ENCODE peak calls at places on chromosomes 16 and 17, in four cellular contexts. Z is GM12878, G is HepG2, W is K562. S is an unnamed sample.
A peak's percentile ranks its signal among the peaks of the same experiment; 100 is the strongest.

GRCh38 chr17:78708510-78708973 is 73.5 kb downstream of the CYTH1 start:
- DNase-seq in Z (no peak), W (peak; percentile 62), G (peak; percentile 85), S (peak; percentile 83)

GRCh38 chr16:88770459-88771293 is 14.3 kb downstream of the PIEZO1 start:
- DNase-seq in W (peak; percentile 67), Z (no peak), G (peak; percentile 81), S (peak; percentile 77)

GRCh38 chr16:68286153-68287074 is 22.1 kb downstream of the SLC7A6 start:
- DNase-seq in G (peak; percentile 35), W (no peak), Z (no peak), S (no peak)

GRCh38 chr17:45338023-45338781 is 21.4 kb upstream of the MAP3K14 start:
- DNase-seq in G (no peak), Z (no peak), W (no peak), S (peak; percentile 1)

GRCh38 chr17:4789951-4790704 is 1.4 kb downstream of the GLTPD2 start:
- DNase-seq in G (peak; percentile 69), Z (no peak), W (peak; percentile 87), S (peak; percentile 83)

GRCh38 chr16:180101-180920 is at the start of gene HBQ1:
- DNase-seq in G (peak; percentile 21), Z (no peak), W (peak; percentile 78), S (peak; percentile 52)

GRCh38 chr17:33284022-33284421 is 9.1 kb downstream of the ASIC2 start:
- DNase-seq in G (peak; percentile 37), W (no peak), Z (no peak), S (no peak)

GRCh38 chr16:17843905-17844304 is 373.1 kb upstream of the XYLT1 start:
- DNase-seq in G (no peak), Z (no peak), W (no peak), S (no peak)

GRCh38 chr17:74153821-74154430 is 49.6 kb upstream of the RPL38 start:
- DNase-seq in G (no peak), W (no peak), Z (no peak), S (no peak)

GRCh38 chr16:14151256-14152030 is 80.3 kb downstream of the MRTFB start:
- DNase-seq in G (no peak), Z (no peak), W (no peak), S (peak; percentile 9)

GRCh38 chr17:80527016-80527645 is 17.5 kb upstream of the RPTOR start:
- DNase-seq in G (no peak), Z (no peak), W (no peak), S (no peak)

GRCh38 chr16:12462690-12463646 is 340.7 kb downstream of the CPPED1 start:
- DNase-seq in G (no peak), Z (no peak), W (no peak), S (no peak)

GRCh38 chr17:17021194-17021863 is 20.9 kb upstream of the MPRIP start:
- DNase-seq in Z (no peak), G (peak; percentile 44), W (peak; percentile 48), S (no peak)

GRCh38 chr17:31917065-31917529 is 15.6 kb upstream of the UTP6 start:
- DNase-seq in Z (no peak), G (no peak), W (no peak), S (no peak)

GRCh38 chr16:85465328-85466307 is 147.5 kb upstream of the GSE1 start:
- DNase-seq in W (no peak), G (peak; percentile 56), Z (no peak), S (no peak)

GRCh38 chr17:36888236-36888957 is 48.9 kb upstream of the LHX1 start:
- DNase-seq in G (no peak), Z (no peak), W (no peak), S (no peak)

GRCh38 chr17:44558349-44559287 is 1.3 kb downstream of the FZD2 start:
- DNase-seq in W (no peak), G (no peak), Z (no peak), S (no peak)

GRCh38 chr17:75557075-75557851 is 30.3 kb upstream of the MYO15B start:
- DNase-seq in Z (no peak), G (peak; percentile 98), W (peak; percentile 78), S (no peak)

GRCh38 chr16:56633535-56633934 is 1.1 kb downstream of the MT1M start:
- DNase-seq in Z (no peak), G (no peak), W (no peak), S (no peak)

GRCh38 chr16:66713076-66713475 is 16.5 kb upstream of the CMTM4 start:
- DNase-seq in Z (no peak), W (no peak), G (no peak), S (no peak)

GRCh38 chr16:50360779-50361178 is 8.0 kb downstream of the BRD7 start:
- DNase-seq in Z (no peak), W (no peak), G (no peak), S (no peak)

GRCh38 chr17:9321862-9322261 is 253.8 kb downstream of the STX8 start:
- DNase-seq in Z (no peak), G (peak; percentile 12), W (no peak), S (no peak)

GRCh38 chr17:9324864-9325263 is 250.8 kb downstream of the STX8 start:
- DNase-seq in G (peak; percentile 55), Z (no peak), W (no peak), S (no peak)

GRCh38 chr17:9322298-9322697 is 253.3 kb downstream of the STX8 start:
- DNase-seq in G (no peak), W (no peak), Z (no peak), S (peak; percentile 23)
- TF ChIP-seq TARDBP in G (no peak), W (no peak), Z (no peak), S (no peak)

DNA sequence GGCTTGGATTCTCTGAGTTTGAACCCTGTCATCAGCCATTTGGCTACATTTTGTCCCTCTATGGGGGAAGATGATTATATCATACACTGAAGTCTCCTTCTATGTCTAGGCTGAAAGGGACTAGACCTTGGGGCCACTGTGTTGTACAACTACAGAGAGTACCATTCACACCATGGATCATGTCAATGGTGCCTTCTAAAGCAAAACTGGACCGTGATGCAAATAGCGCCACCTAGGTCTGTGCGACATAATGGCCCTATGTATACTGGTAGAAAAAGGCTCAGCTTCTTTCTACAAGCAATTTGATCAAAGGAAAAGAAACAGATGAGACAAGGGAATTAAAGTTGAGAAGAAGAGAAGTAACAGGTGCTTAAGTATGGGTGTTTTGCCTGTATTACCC is 100.7 kb downstream of the LYRM1 start:
- DNase-seq in Z (no peak), W (peak; percentile 31), G (peak; percentile 46), S (peak; percentile 36)
- TF ChIP-seq SP1 in Z (no peak), W (no peak), G (no peak), S (no peak)

DNA sequence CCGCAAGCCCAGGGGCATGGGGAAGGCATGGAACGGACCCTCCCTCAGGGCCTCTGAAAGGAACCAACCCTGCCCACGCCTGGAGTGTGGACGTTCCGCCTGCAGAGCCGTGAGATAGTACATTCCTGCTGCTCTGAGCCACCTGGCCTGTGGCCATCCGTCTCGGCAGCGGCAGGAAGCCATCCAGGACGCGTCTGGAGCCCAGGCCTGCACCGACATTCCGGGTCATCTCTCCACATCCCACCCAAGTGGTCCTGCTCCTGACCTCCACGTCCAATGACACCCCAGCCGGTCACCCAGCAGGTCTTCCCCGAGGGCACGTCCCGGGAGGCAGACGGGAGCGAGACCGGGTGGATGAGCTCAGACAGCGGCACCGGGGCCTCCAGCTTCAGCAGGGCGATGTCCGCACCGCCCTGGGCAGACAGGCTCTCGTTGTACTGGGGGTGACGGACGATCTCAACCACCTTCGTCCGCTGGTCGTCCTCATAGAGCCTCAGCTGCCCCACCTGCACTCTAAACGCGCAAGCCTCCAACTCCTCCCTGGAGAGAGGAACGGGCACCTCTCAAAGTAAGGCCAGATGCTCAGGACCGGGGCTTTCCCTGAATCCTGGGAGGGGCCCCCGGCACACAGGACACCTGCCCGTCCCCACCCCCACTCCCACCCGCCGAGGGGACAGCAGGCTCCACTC is 21.3 kb upstream of the UBE2I start:
- DNase-seq in Z (no peak), W (no peak), G (no peak), S (no peak)
- TF ChIP-seq FOXK2 in Z (no peak), W (no peak), G (no peak), S (no peak)

GRCh38 chr17:28177351-28177750 is 134.9 kb downstream of the NLK start:
- DNase-seq in G (no peak), Z (no peak), W (no peak), S (no peak)

GRCh38 chr17:28173071-28173561 is 130.6 kb downstream of the NLK start:
- DNase-seq in G (no peak), Z (no peak), W (peak; percentile 55), S (no peak)

GRCh38 chr17:28174352-28175046 is 132.0 kb downstream of the NLK start:
- DNase-seq in Z (peak; percentile 24), W (no peak), G (no peak), S (no peak)

GRCh38 chr17:28170771-28171170 is 128.3 kb downstream of the NLK start:
- DNase-seq in Z (no peak), W (no peak), G (no peak), S (no peak)

DNA sequence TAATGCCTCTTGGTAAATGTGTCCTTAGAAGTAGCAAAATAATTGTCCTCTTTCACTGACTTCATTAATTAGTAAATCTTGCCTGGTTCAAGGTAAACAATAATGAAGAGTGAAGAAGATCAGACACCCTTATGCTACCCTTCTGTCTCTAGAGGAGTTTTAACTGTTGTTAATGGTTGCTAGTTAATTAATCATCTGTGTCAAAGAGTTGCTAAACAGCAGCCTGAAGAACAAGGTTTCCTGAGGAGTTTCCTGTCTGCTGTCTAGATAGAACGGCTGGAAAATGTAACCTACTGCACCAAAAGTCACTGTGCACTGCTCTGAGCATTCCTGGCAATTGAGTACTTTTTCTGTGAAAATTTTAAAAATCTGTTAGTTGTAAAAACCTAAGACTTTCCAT is 131.3 kb downstream of the NLK start:
- DNase-seq in Z (no peak), G (no peak), W (no peak), S (no peak)
- TF ChIP-seq TARDBP in Z (no peak), G (no peak), W (no peak), S (no peak)

GRCh38 chr17:28684963-28685362 is 23.0 kb downstream of the SUPT6H start:
- DNase-seq in W (no peak), G (peak; percentile 65), Z (no peak), S (no peak)
- TF ChIP-seq SP1 in W (no peak), G (no peak), Z (no peak), S (no peak)

GRCh38 chr16:77696149-77696548 is 26.2 kb upstream of the NUDT7 start:
- DNase-seq in W (no peak), Z (no peak), G (no peak), S (no peak)
- TF ChIP-seq FOXK2 in W (no peak), Z (no peak), G (no peak), S (no peak)

DNA sequence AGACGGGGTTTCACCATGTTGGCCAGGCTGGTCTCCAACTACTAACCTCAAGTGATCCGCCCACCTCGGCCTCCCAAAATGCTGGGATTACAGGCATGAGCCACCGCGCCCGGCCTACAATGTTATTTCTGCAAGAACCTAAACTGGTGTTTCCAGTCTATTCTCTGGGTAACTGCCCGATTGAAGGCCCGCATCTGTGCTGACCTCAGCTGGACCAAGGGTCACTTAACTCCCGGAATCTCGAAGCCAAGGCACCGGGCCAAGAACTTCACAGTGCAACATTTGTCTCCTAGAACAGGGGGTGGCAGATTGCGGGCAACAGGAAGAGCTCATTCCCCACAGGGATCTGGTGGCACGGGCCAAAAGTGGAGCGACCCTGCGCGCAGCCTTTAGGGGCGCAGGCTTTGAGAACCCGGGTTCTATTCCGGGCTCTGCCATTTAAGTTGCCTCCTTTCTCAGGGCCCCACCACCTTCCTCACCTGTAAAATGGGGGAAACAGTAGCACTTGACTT is 785 bp downstream of the SHMT1 start:
- DNase-seq in G (peak; percentile 76), W (no peak), Z (no peak), S (peak; percentile 19)
- TF ChIP-seq TARDBP in G (no peak), W (no peak), Z (no peak), S (no peak)

S was measured in HEK293T.